ENCODE peak calls at places on chromosomes 6 and 20, in four cellular contexts. R is epithelial cell of esophagus; A is activated CD4-positive, alpha-beta T cell treated with anti-CD3 and anti-CD28 coated beads, Interleukin-2, amount 50 U/mL, for 1 hour; N is HS-27A. M is an unnamed sample.

GRCh38 chr6:24778121-24778520 is 3.4 kb downstream of the GMNN start:
- DNase-seq in R (no peak), N (no peak), A (no peak), M (no peak)

GRCh38 chr6:157216570-157216969 is 106.7 kb downstream of the TMEM242 start:
- DNase-seq in R (no peak), N (no peak), A (no peak), M (no peak)

GRCh38 chr20:51696304-51697118 is 71.7 kb downstream of the ATP9A start:
- DNase-seq in A (no peak), N (no peak), R (no peak), M (no peak)

GRCh38 chr6:169972736-169973135 is 221.3 kb downstream of the ERMARD start:
- DNase-seq in A (no peak), R (no peak), N (no peak), M (no peak)

GRCh38 chr6:163376167-163376566 is 38.4 kb upstream of the QKI start:
- DNase-seq in A (no peak), N (no peak), R (no peak), M (no peak)

GRCh38 chr20:1657556-1658334 is at the start of gene SIRPG:
- DNase-seq in N (no peak), A (no peak), R (no peak), M (no peak)

GRCh38 chr6:165884813-165885765 is 222.0 kb upstream of the PDE10A start:
- DNase-seq in R (peak), A (peak), N (no peak), M (no peak)

GRCh38 chr6:11414564-11414963 is 123.0 kb upstream of the TMEM170B start:
- DNase-seq in N (no peak), R (peak), A (peak), M (no peak)

GRCh38 chr6:37202788-37203491 is 33.0 kb downstream of the PIM1 start:
- DNase-seq in A (no peak), N (no peak), R (no peak), M (no peak)

GRCh38 chr20:46898433-46898832 is 3.8 kb downstream of the EYA2 start:
- DNase-seq in N (no peak), R (no peak), A (no peak), M (no peak)

GRCh38 chr6:138347840-138348239 is 29.9 kb upstream of the SMIM28 start:
- DNase-seq in A (no peak), R (no peak), N (no peak), M (no peak)